ENCODE peak calls at places on chromosome 22, in ten cellular contexts. Y is fibroblast of lung, O is Panc1, X is A549, J is aorta, B is tibial nerve, Z is DND-41, C is IMR-90, Q is mammary epithelial cell, H is pancreas. F is an unnamed sample. For H3K4me1, the result is how much of the 10 kb centered on the place peaks cover.

GRCh38 chr22:39179841-39180335 is 27.4 kb upstream of the CBX7 start:
- DNase-seq in O (no peak), X (no peak), H (no peak), B (no peak), Y (no peak), Z (no peak), Q (no peak), C (no peak), J (no peak), F (no peak)

GRCh38 chr22:20957118-20957690 is 9.9 kb upstream of the AIFM3 start:
- DNase-seq in O (no peak), C (no peak), H (peak), B (no peak), Y (peak), J (no peak), Z (no peak), X (peak), Q (no peak), F (no peak)

GRCh38 chr22:50599816-50600454 is 658 bp upstream of the MAPK8IP2 start:
- DNase-seq in Y (peak), J (peak), O (no peak), Z (peak), X (no peak), B (peak), H (peak), C (no peak), Q (peak), F (peak)

GRCh38 chr22:21937041-21937820 is 15.4 kb downstream of the PPM1F start:
- DNase-seq in B (peak), Y (no peak), X (no peak), O (no peak), Q (peak), H (peak), Z (no peak), C (no peak), J (peak), F (no peak)

GRCh38 chr22:48800036-48800885 is 1027.4 kb downstream of the BRD1 start:
- DNase-seq in H (no peak), X (no peak), Z (no peak), Y (no peak), J (no peak), Q (no peak), O (no peak), C (no peak), B (no peak), F (no peak)

GRCh38 chr22:20240900-20241299 is 27.2 kb downstream of the RTN4R start:
- DNase-seq in Y (no peak), X (no peak), C (no peak), J (no peak), Z (no peak), O (no peak), H (no peak), B (no peak), Q (no peak), F (no peak)

GRCh38 chr22:39593061-39593930 is 22.7 kb downstream of the CACNA1I start:
- DNase-seq in Q (no peak), Y (no peak), H (no peak), C (no peak), B (no peak), J (no peak), Z (no peak), X (peak), O (no peak), F (no peak)

GRCh38 chr22:45229181-45229580 is 11.5 kb downstream of the KIAA0930 start:
- DNase-seq in Y (no peak), C (no peak), H (no peak), Z (no peak), Q (no peak), X (no peak), J (no peak), O (no peak), B (no peak), F (no peak)

GRCh38 chr22:40637181-40638150 is 947 bp upstream of the MRTFA start:
- DNase-seq in H (no peak), Z (peak), C (no peak), O (no peak), B (peak), J (peak), Q (no peak), Y (no peak), X (no peak), F (peak)

GRCh38 chr22:30803679-30804078 is 109.0 kb downstream of the OSBP2 start:
- DNase-seq in J (no peak), H (no peak), B (no peak), Y (no peak), C (no peak), X (no peak), Z (no peak), Q (no peak), O (no peak), F (no peak)

GRCh38 chr22:30804626-30805025 is 110.0 kb downstream of the OSBP2 start:
- DNase-seq in O (no peak), Z (no peak), B (no peak), J (no peak), X (no peak), C (no peak), H (no peak), Q (no peak), Y (peak), F (no peak)

GRCh38 chr22:30802202-30803166 is 107.8 kb downstream of the OSBP2 start:
- DNase-seq in Q (peak), Y (peak), C (peak), Z (peak), J (peak), O (no peak), H (peak), B (peak), X (peak), F (peak)

GRCh38 chr22:30806391-30806861 is 111.8 kb downstream of the OSBP2 start:
- DNase-seq in C (peak), H (no peak), O (no peak), B (no peak), J (no peak), X (peak), Y (peak), Z (peak), Q (peak), F (no peak)

DNA sequence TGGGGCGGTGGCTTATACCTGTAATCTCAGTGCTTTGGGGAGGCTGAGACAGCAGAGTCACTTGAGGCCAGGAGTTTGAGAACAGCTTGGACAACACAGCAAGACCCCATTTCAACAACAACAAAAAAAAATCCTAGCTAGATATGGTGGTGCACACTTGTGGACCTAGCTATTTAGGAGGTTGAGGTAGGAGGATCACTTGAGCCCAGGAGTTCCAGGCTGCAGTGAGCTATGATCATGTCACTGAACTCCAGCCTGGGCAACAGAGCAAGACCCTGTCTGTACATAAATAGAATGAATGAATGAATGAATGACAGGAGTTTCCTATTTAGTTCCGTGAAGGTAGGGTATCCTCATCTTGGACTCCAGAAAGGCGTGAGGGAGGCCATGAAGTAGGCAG is 107.0 kb downstream of the OSBP2 start:
- DNase-seq in J (no peak), X (no peak), Z (no peak), O (no peak), C (no peak), B (no peak), H (no peak), Q (no peak), Y (no peak), F (no peak)
- H3K4me3 ChIP-seq in J (no peak), X (no peak), Z (no peak), O (no peak), C (no peak), B (no peak), H (no peak), Q (no peak), Y (no peak), F (no peak)

GRCh38 chr22:29022101-29022817 is 39.4 kb downstream of the C22orf31 start:
- DNase-seq in C (no peak), Q (no peak), X (no peak), O (no peak), J (no peak), H (no peak), Z (no peak), Y (no peak), B (no peak), F (no peak)
- H3K4me1 ChIP-seq in C (under half), Q (under half), X (under half), O (under half), J (under half), H (under half), Z (under half), Y (under half), B (under half), F (under half)

GRCh38 chr22:31141551-31141950 is 1.2 kb upstream of the PLA2G3 start:
- DNase-seq in H (no peak), Z (no peak), Y (no peak), O (no peak), J (no peak), C (no peak), X (no peak), B (no peak), Q (no peak), F (no peak)
- H3K27ac ChIP-seq in H (no peak), Z (no peak), Y (no peak), O (no peak), J (no peak), C (no peak), X (no peak), B (no peak), Q (no peak), F (no peak)

GRCh38 chr22:27144345-27144744 is 487.0 kb downstream of the MIAT start:
- DNase-seq in O (no peak), C (no peak), X (no peak), J (no peak), Z (no peak), B (no peak), Q (no peak), Y (no peak), H (no peak), F (no peak)
- H3K4me3 ChIP-seq in O (no peak), C (no peak), X (no peak), J (no peak), Z (no peak), B (no peak), Q (no peak), Y (no peak), H (no peak), F (no peak)

DNA sequence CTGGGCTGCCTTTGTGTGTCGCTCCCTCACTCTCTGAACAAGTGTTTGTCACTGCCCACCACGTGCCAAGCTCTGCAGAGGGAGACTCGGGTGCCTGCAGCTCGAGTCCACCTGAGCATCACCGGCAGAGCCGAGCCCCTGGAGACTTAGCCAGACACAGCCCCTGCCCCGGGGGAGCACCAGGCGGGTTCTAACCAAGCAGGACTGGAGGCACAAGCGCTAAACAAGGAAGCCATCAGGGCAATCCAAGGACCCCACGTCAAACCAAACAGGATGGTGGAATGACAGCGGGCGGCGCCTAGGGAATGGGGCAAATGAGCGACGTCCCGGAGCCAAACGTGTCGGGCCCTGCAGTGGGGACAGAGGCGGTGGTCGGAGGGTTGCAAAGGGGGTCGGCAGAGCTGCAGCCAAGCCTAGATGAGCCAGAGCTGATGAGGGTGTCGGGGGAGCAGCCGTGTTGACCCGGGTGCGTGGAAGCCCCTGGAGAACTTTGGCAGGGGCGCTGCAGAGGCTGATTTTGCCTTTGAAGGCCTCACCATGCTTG is 2.0 kb upstream of the GRAMD4 start:
- DNase-seq in J (no peak), C (no peak), H (no peak), B (no peak), Z (peak), Q (no peak), X (no peak), O (no peak), Y (no peak), F (no peak)
- H3K4me1 ChIP-seq in J (under half), C (under half), H (under half), B (half or more), Z (half or more), Q (under half), X (under half), O (under half), Y (under half), F (under half)

DNA sequence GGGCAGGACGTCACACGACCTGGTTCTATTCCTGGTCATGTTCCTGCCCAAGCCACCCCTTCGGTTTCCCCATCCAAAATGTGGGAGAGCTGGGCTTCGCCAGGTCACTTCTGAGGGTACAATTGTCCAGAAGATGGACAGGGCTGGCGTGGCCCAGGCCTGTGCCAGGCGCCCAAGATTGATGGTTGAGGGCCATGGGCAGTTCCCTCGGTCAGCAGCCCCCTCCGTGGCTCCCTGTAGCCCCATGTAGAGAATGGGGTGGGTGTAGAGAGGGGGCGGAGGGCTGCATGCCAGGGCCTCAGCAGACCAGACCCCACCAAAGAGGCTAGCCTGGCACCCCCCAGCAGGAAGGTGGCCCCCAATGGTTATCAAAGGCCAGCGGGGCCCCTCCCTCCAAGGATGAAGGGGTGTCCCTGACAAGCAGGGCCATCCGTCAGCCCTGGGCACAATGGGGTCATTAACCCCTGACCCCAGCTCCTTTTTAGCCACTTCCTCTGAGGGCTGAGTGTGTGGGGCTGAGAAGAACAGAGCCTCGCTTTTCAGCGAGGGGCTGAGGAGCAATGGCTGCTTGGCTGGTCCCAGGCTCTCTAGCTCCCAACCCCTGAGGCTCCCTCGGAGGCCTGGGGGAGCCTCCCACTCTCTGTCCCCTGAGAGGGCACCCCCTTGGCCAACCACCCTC is 11.0 kb upstream of the PICK1 start:
- DNase-seq in B (no peak), X (no peak), Y (no peak), Q (no peak), C (no peak), O (no peak), Z (no peak), H (no peak), J (no peak), F (no peak)
- H3K27ac ChIP-seq in B (peak), X (no peak), Y (no peak), Q (no peak), C (no peak), O (no peak), Z (no peak), H (no peak), J (no peak), F (no peak)

GRCh38 chr22:29145321-29146072 is 60.2 kb upstream of the EMID1 start:
- DNase-seq in C (no peak), O (no peak), X (no peak), Y (no peak), B (no peak), H (no peak), Z (no peak), J (no peak), Q (no peak), F (no peak)

GRCh38 chr22:29143848-29144785 is 61.6 kb upstream of the EMID1 start:
- DNase-seq in Y (no peak), O (no peak), B (no peak), H (no peak), C (no peak), Q (no peak), X (no peak), Z (no peak), J (no peak), F (no peak)

GRCh38 chr22:29146771-29147170 is 58.9 kb upstream of the EMID1 start:
- DNase-seq in B (no peak), Y (no peak), H (no peak), C (no peak), J (no peak), X (no peak), Z (no peak), O (no peak), Q (no peak), F (no peak)

GRCh38 chr22:29146101-29146560 is 59.6 kb upstream of the EMID1 start:
- DNase-seq in O (no peak), J (no peak), X (no peak), Q (no peak), H (no peak), B (no peak), Z (no peak), Y (no peak), C (no peak), F (no peak)

GRCh38 chr22:29144786-29145160 is 60.9 kb upstream of the EMID1 start:
- DNase-seq in Q (no peak), J (no peak), X (no peak), Y (no peak), C (no peak), Z (no peak), B (no peak), O (no peak), H (no peak), F (no peak)
- H3K4me3 ChIP-seq in Q (no peak), J (no peak), X (no peak), Y (no peak), C (no peak), Z (no peak), B (no peak), O (no peak), H (no peak), F (no peak)